ENCODE peak calls at places on chromosomes 3 and 15, in ten cellular contexts. One of them, this sample, is unnamed.

GRCh38 chr15:89101302-89102191 is 13.3 kb downstream of the ABHD2 start:
- DNase-seq in HT1080: peak
- DNase-seq in cardiac muscle cell: peak
- DNase-seq in Kasumi-1: no peak
- DNase-seq in neural progenitor cell: no peak
- DNase-seq in GM23248: peak
- DNase-seq in stimulated activated CD8-positive, alpha-beta memory T cell treated with anti-CD3 and anti-CD28 coated beads, Interleukin-15, amount 100 ng/mL, for 24 hours: no peak
- DNase-seq in NCI-H2171: no peak
- DNase-seq in hippocampal formation: no peak
- DNase-seq in NCI-H187: no peak
- DNase-seq in this sample: peak

GRCh38 chr15:81085898-81086297 is 48.2 kb upstream of the CFAP161 start:
- DNase-seq in cardiac muscle cell: no peak
- DNase-seq in stimulated activated CD8-positive, alpha-beta memory T cell treated with anti-CD3 and anti-CD28 coated beads, Interleukin-15, amount 100 ng/mL, for 24 hours: no peak
- DNase-seq in HT1080: no peak
- DNase-seq in NCI-H2171: no peak
- DNase-seq in NCI-H187: no peak
- DNase-seq in neural progenitor cell: no peak
- DNase-seq in GM23248: no peak
- DNase-seq in hippocampal formation: no peak
- DNase-seq in Kasumi-1: no peak
- DNase-seq in this sample: no peak

GRCh38 chr3:12470111-12470510 is 14.2 kb upstream of the TSEN2 start:
- DNase-seq in hippocampal formation: no peak
- DNase-seq in neural progenitor cell: no peak
- DNase-seq in GM23248: peak
- DNase-seq in cardiac muscle cell: no peak
- DNase-seq in NCI-H2171: no peak
- DNase-seq in HT1080: peak
- DNase-seq in Kasumi-1: no peak
- DNase-seq in NCI-H187: no peak
- DNase-seq in stimulated activated CD8-positive, alpha-beta memory T cell treated with anti-CD3 and anti-CD28 coated beads, Interleukin-15, amount 100 ng/mL, for 24 hours: no peak
- DNase-seq in this sample: no peak

GRCh38 chr3:48155122-48155521 is 33.1 kb downstream of the CDC25A start:
- DNase-seq in neural progenitor cell: no peak
- DNase-seq in HT1080: peak
- DNase-seq in cardiac muscle cell: no peak
- DNase-seq in NCI-H2171: no peak
- DNase-seq in stimulated activated CD8-positive, alpha-beta memory T cell treated with anti-CD3 and anti-CD28 coated beads, Interleukin-15, amount 100 ng/mL, for 24 hours: no peak
- DNase-seq in hippocampal formation: no peak
- DNase-seq in Kasumi-1: no peak
- DNase-seq in GM23248: peak
- DNase-seq in NCI-H187: peak
- DNase-seq in this sample: no peak

GRCh38 chr3:72462611-72463011 is 385.6 kb downstream of the SHQ1 start:
- DNase-seq in NCI-H2171: no peak
- DNase-seq in GM23248: no peak
- DNase-seq in NCI-H187: no peak
- DNase-seq in cardiac muscle cell: no peak
- DNase-seq in hippocampal formation: no peak
- DNase-seq in HT1080: no peak
- DNase-seq in neural progenitor cell: no peak
- DNase-seq in stimulated activated CD8-positive, alpha-beta memory T cell treated with anti-CD3 and anti-CD28 coated beads, Interleukin-15, amount 100 ng/mL, for 24 hours: no peak
- DNase-seq in Kasumi-1: no peak
- DNase-seq in this sample: peak

GRCh38 chr3:154323921-154324738 is at the start of gene DHX36:
- DNase-seq in NCI-H2171: peak
- DNase-seq in HT1080: peak
- DNase-seq in NCI-H187: peak
- DNase-seq in cardiac muscle cell: peak
- DNase-seq in hippocampal formation: peak
- DNase-seq in neural progenitor cell: peak
- DNase-seq in Kasumi-1: peak
- DNase-seq in GM23248: peak
- DNase-seq in stimulated activated CD8-positive, alpha-beta memory T cell treated with anti-CD3 and anti-CD28 coated beads, Interleukin-15, amount 100 ng/mL, for 24 hours: peak
- DNase-seq in this sample: peak

GRCh38 chr3:50658416-50658815 is 16.3 kb upstream of the DOCK3 start:
- DNase-seq in HT1080: no peak
- DNase-seq in NCI-H2171: no peak
- DNase-seq in Kasumi-1: no peak
- DNase-seq in GM23248: peak
- DNase-seq in neural progenitor cell: no peak
- DNase-seq in cardiac muscle cell: no peak
- DNase-seq in NCI-H187: no peak
- DNase-seq in hippocampal formation: no peak
- DNase-seq in stimulated activated CD8-positive, alpha-beta memory T cell treated with anti-CD3 and anti-CD28 coated beads, Interleukin-15, amount 100 ng/mL, for 24 hours: no peak
- DNase-seq in this sample: no peak

GRCh38 chr3:115517457-115518050 is 105.8 kb upstream of the GAP43 start:
- DNase-seq in NCI-H187: no peak
- DNase-seq in NCI-H2171: no peak
- DNase-seq in HT1080: peak
- DNase-seq in neural progenitor cell: no peak
- DNase-seq in stimulated activated CD8-positive, alpha-beta memory T cell treated with anti-CD3 and anti-CD28 coated beads, Interleukin-15, amount 100 ng/mL, for 24 hours: no peak
- DNase-seq in cardiac muscle cell: no peak
- DNase-seq in GM23248: no peak
- DNase-seq in Kasumi-1: no peak
- DNase-seq in hippocampal formation: no peak
- DNase-seq in this sample: no peak

GRCh38 chr15:88301311-88301710 is 44.8 kb upstream of the NTRK3 start:
- DNase-seq in NCI-H2171: no peak
- DNase-seq in HT1080: no peak
- DNase-seq in cardiac muscle cell: no peak
- DNase-seq in hippocampal formation: no peak
- DNase-seq in stimulated activated CD8-positive, alpha-beta memory T cell treated with anti-CD3 and anti-CD28 coated beads, Interleukin-15, amount 100 ng/mL, for 24 hours: no peak
- DNase-seq in GM23248: no peak
- DNase-seq in NCI-H187: no peak
- DNase-seq in neural progenitor cell: no peak
- DNase-seq in Kasumi-1: no peak
- DNase-seq in this sample: no peak

GRCh38 chr3:106842151-106842550 is 535.1 kb upstream of the CCDC54 start:
- DNase-seq in NCI-H187: no peak
- DNase-seq in Kasumi-1: no peak
- DNase-seq in HT1080: no peak
- DNase-seq in neural progenitor cell: no peak
- DNase-seq in stimulated activated CD8-positive, alpha-beta memory T cell treated with anti-CD3 and anti-CD28 coated beads, Interleukin-15, amount 100 ng/mL, for 24 hours: no peak
- DNase-seq in hippocampal formation: no peak
- DNase-seq in NCI-H2171: no peak
- DNase-seq in cardiac muscle cell: no peak
- DNase-seq in GM23248: no peak
- DNase-seq in this sample: no peak

GRCh38 chr3:143601738-143602480 is 246.4 kb downstream of the SLC9A9 start:
- DNase-seq in hippocampal formation: peak
- DNase-seq in GM23248: no peak
- DNase-seq in stimulated activated CD8-positive, alpha-beta memory T cell treated with anti-CD3 and anti-CD28 coated beads, Interleukin-15, amount 100 ng/mL, for 24 hours: no peak
- DNase-seq in HT1080: peak
- DNase-seq in cardiac muscle cell: no peak
- DNase-seq in neural progenitor cell: no peak
- DNase-seq in Kasumi-1: no peak
- DNase-seq in NCI-H187: no peak
- DNase-seq in NCI-H2171: no peak
- DNase-seq in this sample: no peak

GRCh38 chr3:72012376-72012775 is 227.4 kb upstream of the PROK2 start:
- DNase-seq in NCI-H2171: no peak
- DNase-seq in stimulated activated CD8-positive, alpha-beta memory T cell treated with anti-CD3 and anti-CD28 coated beads, Interleukin-15, amount 100 ng/mL, for 24 hours: no peak
- DNase-seq in Kasumi-1: no peak
- DNase-seq in cardiac muscle cell: no peak
- DNase-seq in HT1080: no peak
- DNase-seq in hippocampal formation: no peak
- DNase-seq in neural progenitor cell: no peak
- DNase-seq in NCI-H187: no peak
- DNase-seq in GM23248: no peak
- DNase-seq in this sample: no peak

GRCh38 chr3:23383875-23384274 is 180.7 kb downstream of the UBE2E2 start:
- DNase-seq in cardiac muscle cell: no peak
- DNase-seq in NCI-H2171: no peak
- DNase-seq in HT1080: no peak
- DNase-seq in NCI-H187: no peak
- DNase-seq in neural progenitor cell: no peak
- DNase-seq in GM23248: no peak
- DNase-seq in Kasumi-1: no peak
- DNase-seq in hippocampal formation: no peak
- DNase-seq in stimulated activated CD8-positive, alpha-beta memory T cell treated with anti-CD3 and anti-CD28 coated beads, Interleukin-15, amount 100 ng/mL, for 24 hours: no peak
- DNase-seq in this sample: no peak

GRCh38 chr15:34442891-34443290 is 5.3 kb upstream of the GOLGA8A start:
- DNase-seq in HT1080: no peak
- DNase-seq in stimulated activated CD8-positive, alpha-beta memory T cell treated with anti-CD3 and anti-CD28 coated beads, Interleukin-15, amount 100 ng/mL, for 24 hours: no peak
- DNase-seq in cardiac muscle cell: no peak
- DNase-seq in neural progenitor cell: no peak
- DNase-seq in NCI-H2171: no peak
- DNase-seq in Kasumi-1: no peak
- DNase-seq in hippocampal formation: no peak
- DNase-seq in GM23248: no peak
- DNase-seq in NCI-H187: no peak
- DNase-seq in this sample: no peak

GRCh38 chr15:85831415-85832113 is 36.8 kb upstream of the KLHL25 start:
- DNase-seq in neural progenitor cell: peak
- DNase-seq in GM23248: peak
- DNase-seq in NCI-H187: no peak
- DNase-seq in HT1080: no peak
- DNase-seq in hippocampal formation: peak
- DNase-seq in cardiac muscle cell: peak
- DNase-seq in Kasumi-1: peak
- DNase-seq in stimulated activated CD8-positive, alpha-beta memory T cell treated with anti-CD3 and anti-CD28 coated beads, Interleukin-15, amount 100 ng/mL, for 24 hours: no peak
- DNase-seq in NCI-H2171: peak
- DNase-seq in this sample: peak

GRCh38 chr15:50353251-50353998 is 1.6 kb downstream of the GABPB1 start:
- DNase-seq in cardiac muscle cell: peak
- DNase-seq in HT1080: peak
- DNase-seq in stimulated activated CD8-positive, alpha-beta memory T cell treated with anti-CD3 and anti-CD28 coated beads, Interleukin-15, amount 100 ng/mL, for 24 hours: no peak
- DNase-seq in hippocampal formation: no peak
- DNase-seq in NCI-H187: no peak
- DNase-seq in neural progenitor cell: no peak
- DNase-seq in NCI-H2171: no peak
- DNase-seq in Kasumi-1: peak
- DNase-seq in GM23248: peak
- DNase-seq in this sample: no peak

GRCh38 chr3:197847866-197848401 is 56.9 kb downstream of the LRCH3 start:
- DNase-seq in GM23248: peak
- DNase-seq in Kasumi-1: peak
- DNase-seq in HT1080: no peak
- DNase-seq in neural progenitor cell: no peak
- DNase-seq in cardiac muscle cell: no peak
- DNase-seq in stimulated activated CD8-positive, alpha-beta memory T cell treated with anti-CD3 and anti-CD28 coated beads, Interleukin-15, amount 100 ng/mL, for 24 hours: no peak
- DNase-seq in hippocampal formation: no peak
- DNase-seq in NCI-H2171: no peak
- DNase-seq in NCI-H187: peak
- DNase-seq in this sample: no peak

GRCh38 chr15:89157918-89158564 is 63.3 kb downstream of the RLBP1 start:
- DNase-seq in Kasumi-1: no peak
- DNase-seq in stimulated activated CD8-positive, alpha-beta memory T cell treated with anti-CD3 and anti-CD28 coated beads, Interleukin-15, amount 100 ng/mL, for 24 hours: no peak
- DNase-seq in GM23248: no peak
- DNase-seq in neural progenitor cell: no peak
- DNase-seq in hippocampal formation: no peak
- DNase-seq in HT1080: no peak
- DNase-seq in NCI-H2171: no peak
- DNase-seq in NCI-H187: no peak
- DNase-seq in cardiac muscle cell: no peak
- DNase-seq in this sample: no peak

GRCh38 chr15:88106063-88106462 is 150.5 kb downstream of the NTRK3 start:
- DNase-seq in NCI-H2171: no peak
- DNase-seq in neural progenitor cell: no peak
- DNase-seq in NCI-H187: no peak
- DNase-seq in GM23248: no peak
- DNase-seq in hippocampal formation: no peak
- DNase-seq in HT1080: no peak
- DNase-seq in Kasumi-1: no peak
- DNase-seq in stimulated activated CD8-positive, alpha-beta memory T cell treated with anti-CD3 and anti-CD28 coated beads, Interleukin-15, amount 100 ng/mL, for 24 hours: no peak
- DNase-seq in cardiac muscle cell: no peak
- DNase-seq in this sample: no peak

This sample was measured in Caco-2.